ENCODE peak calls at places on chromosomes 1 and 21, in five cellular contexts. N, T, F, W and R are unnamed samples.

GRCh38 chr1:54334996-54335395 is 71.2 kb downstream of the SSBP3 start:
- DNase-seq in N (no peak), T (peak), F (peak), W (no peak), R (no peak)

GRCh38 chr1:19563336-19564097 is 78.2 kb upstream of the CAPZB start:
- DNase-seq in N (peak), T (no peak), F (peak), W (no peak), R (no peak)

GRCh38 chr1:116334015-116334547 is 39.0 kb upstream of the ATP1A1 start:
- DNase-seq in N (no peak), T (no peak), F (peak), W (no peak), R (no peak)

GRCh38 chr1:238466459-238466858 is 575.7 kb upstream of the ZP4 start:
- DNase-seq in N (no peak), T (no peak), F (peak), W (no peak), R (no peak)

GRCh38 chr1:30085814-30086770 is 637.3 kb downstream of the MATN1 start:
- DNase-seq in N (peak), T (no peak), F (peak), W (no peak), R (peak)

GRCh38 chr1:181126871-181127587 is 38.5 kb downstream of the IER5 start:
- DNase-seq in N (no peak), T (no peak), F (peak), W (no peak), R (no peak)

GRCh38 chr1:87344231-87344630 is 15.6 kb downstream of the LMO4 start:
- DNase-seq in N (no peak), T (no peak), F (no peak), W (no peak), R (no peak)

GRCh38 chr1:53669511-53670191 is 69.3 kb downstream of the GLIS1 start:
- DNase-seq in N (no peak), T (no peak), F (no peak), W (no peak), R (no peak)

GRCh38 chr1:194865367-194865766 is 1679.0 kb upstream of the B3GALT2 start:
- DNase-seq in N (no peak), T (no peak), F (no peak), W (no peak), R (no peak)

GRCh38 chr21:43613755-43614638 is 45.3 kb downstream of the HSF2BP start:
- DNase-seq in N (no peak), T (no peak), F (peak), W (peak), R (peak)

GRCh38 chr1:105102385-105102784 is 1352.7 kb downstream of the AMY1C start:
- DNase-seq in N (no peak), T (no peak), F (no peak), W (no peak), R (no peak)